ENCODE peak calls at places on chromosomes 1 and 21, in seven cellular contexts. One of them, this sample, is unnamed.

GRCh38 chr1:186839077-186839400 is 10.3 kb downstream of the PLA2G4A start:
- DNase-seq in breast epithelium: no peak
- DNase-seq in esophagus squamous epithelium: no peak
- DNase-seq in AG04450: no peak
- DNase-seq in CD8-positive, alpha-beta memory T cell: no peak
- DNase-seq in cardiac muscle cell: no peak
- DNase-seq in IMR-90: no peak
- DNase-seq in this sample: no peak

GRCh38 chr1:51569284-51570062 is 47.4 kb upstream of the OSBPL9 start:
- DNase-seq in cardiac muscle cell: no peak
- DNase-seq in esophagus squamous epithelium: no peak
- DNase-seq in IMR-90: peak; percentile 82
- DNase-seq in AG04450: peak; percentile 30
- DNase-seq in CD8-positive, alpha-beta memory T cell: peak; percentile 15
- DNase-seq in breast epithelium: peak; percentile 59
- DNase-seq in this sample: no peak

GRCh38 chr21:41631564-41632461 is 123.9 kb upstream of the TMPRSS2 start:
- DNase-seq in CD8-positive, alpha-beta memory T cell: no peak
- DNase-seq in breast epithelium: no peak
- DNase-seq in AG04450: no peak
- DNase-seq in esophagus squamous epithelium: no peak
- DNase-seq in cardiac muscle cell: no peak
- DNase-seq in IMR-90: no peak
- DNase-seq in this sample: no peak

GRCh38 chr21:29333355-29333746 is 34.6 kb downstream of the BACH1 start:
- DNase-seq in IMR-90: no peak
- DNase-seq in breast epithelium: no peak
- DNase-seq in cardiac muscle cell: no peak
- DNase-seq in esophagus squamous epithelium: no peak
- DNase-seq in AG04450: no peak
- DNase-seq in CD8-positive, alpha-beta memory T cell: no peak
- DNase-seq in this sample: no peak

GRCh38 chr1:243299069-243299468 is 43.2 kb downstream of the SDCCAG8 start:
- DNase-seq in cardiac muscle cell: no peak
- DNase-seq in IMR-90: no peak
- DNase-seq in CD8-positive, alpha-beta memory T cell: no peak
- DNase-seq in esophagus squamous epithelium: no peak
- DNase-seq in AG04450: no peak
- DNase-seq in breast epithelium: no peak
- DNase-seq in this sample: no peak

GRCh38 chr1:224041032-224041431 is 72.9 kb upstream of the FBXO28 start:
- DNase-seq in breast epithelium: no peak
- DNase-seq in esophagus squamous epithelium: no peak
- DNase-seq in IMR-90: no peak
- DNase-seq in cardiac muscle cell: no peak
- DNase-seq in AG04450: no peak
- DNase-seq in CD8-positive, alpha-beta memory T cell: no peak
- DNase-seq in this sample: no peak

GRCh38 chr1:145696630-145696960 is 10.6 kb downstream of the PDZK1 start:
- DNase-seq in CD8-positive, alpha-beta memory T cell: no peak
- DNase-seq in AG04450: no peak
- DNase-seq in breast epithelium: no peak
- DNase-seq in cardiac muscle cell: no peak
- DNase-seq in IMR-90: no peak
- DNase-seq in esophagus squamous epithelium: no peak
- DNase-seq in this sample: no peak

GRCh38 chr1:61980561-61980960 is 214.1 kb upstream of the L1TD1 start:
- DNase-seq in AG04450: no peak
- DNase-seq in CD8-positive, alpha-beta memory T cell: no peak
- DNase-seq in esophagus squamous epithelium: no peak
- DNase-seq in breast epithelium: no peak
- DNase-seq in cardiac muscle cell: no peak
- DNase-seq in IMR-90: no peak
- DNase-seq in this sample: no peak

GRCh38 chr1:40404670-40405462 is 31.3 kb downstream of the SMAP2 start:
- DNase-seq in breast epithelium: no peak
- DNase-seq in esophagus squamous epithelium: no peak
- DNase-seq in cardiac muscle cell: peak; percentile 56
- DNase-seq in CD8-positive, alpha-beta memory T cell: peak; percentile 68
- DNase-seq in AG04450: no peak
- DNase-seq in IMR-90: peak; percentile 79
- DNase-seq in this sample: no peak

GRCh38 chr21:39654951-39655350 is 42.2 kb downstream of the B3GALT5 start:
- DNase-seq in AG04450: no peak
- DNase-seq in cardiac muscle cell: no peak
- DNase-seq in CD8-positive, alpha-beta memory T cell: no peak
- DNase-seq in IMR-90: no peak
- DNase-seq in breast epithelium: no peak
- DNase-seq in esophagus squamous epithelium: no peak
- DNase-seq in this sample: no peak

GRCh38 chr1:198970919-198971318 is 332.1 kb downstream of the PTPRC start:
- DNase-seq in CD8-positive, alpha-beta memory T cell: no peak
- DNase-seq in breast epithelium: no peak
- DNase-seq in cardiac muscle cell: no peak
- DNase-seq in esophagus squamous epithelium: no peak
- DNase-seq in IMR-90: peak; percentile 44
- DNase-seq in AG04450: no peak
- DNase-seq in this sample: no peak

GRCh38 chr1:168319691-168320090 is 39.0 kb downstream of the TBX19 start:
- DNase-seq in CD8-positive, alpha-beta memory T cell: no peak
- DNase-seq in AG04450: no peak
- DNase-seq in IMR-90: no peak
- DNase-seq in breast epithelium: no peak
- DNase-seq in cardiac muscle cell: no peak
- DNase-seq in esophagus squamous epithelium: no peak
- DNase-seq in this sample: no peak

GRCh38 chr1:44489481-44489880 is 84.4 kb downstream of the RNF220 start:
- DNase-seq in esophagus squamous epithelium: no peak
- DNase-seq in breast epithelium: no peak
- DNase-seq in AG04450: no peak
- DNase-seq in IMR-90: peak; percentile 42
- DNase-seq in CD8-positive, alpha-beta memory T cell: no peak
- DNase-seq in cardiac muscle cell: no peak
- DNase-seq in this sample: no peak

GRCh38 chr21:24023402-24023801 is 1583.9 kb downstream of the MRPL39 start:
- DNase-seq in cardiac muscle cell: no peak
- DNase-seq in CD8-positive, alpha-beta memory T cell: no peak
- DNase-seq in AG04450: no peak
- DNase-seq in breast epithelium: no peak
- DNase-seq in esophagus squamous epithelium: no peak
- DNase-seq in IMR-90: peak; percentile 22
- DNase-seq in this sample: no peak

GRCh38 chr1:26336477-26337205 is 17.3 kb downstream of the CRYBG2 start:
- DNase-seq in CD8-positive, alpha-beta memory T cell: peak; percentile 75
- DNase-seq in cardiac muscle cell: peak; percentile 76
- DNase-seq in AG04450: no peak
- DNase-seq in IMR-90: no peak
- DNase-seq in breast epithelium: peak; percentile 88
- DNase-seq in esophagus squamous epithelium: no peak
- DNase-seq in this sample: peak; percentile 90

GRCh38 chr1:205523261-205523890 is 18.9 kb downstream of the CDK18 start:
- DNase-seq in CD8-positive, alpha-beta memory T cell: no peak
- DNase-seq in cardiac muscle cell: no peak
- DNase-seq in IMR-90: no peak
- DNase-seq in breast epithelium: no peak
- DNase-seq in AG04450: no peak
- DNase-seq in esophagus squamous epithelium: no peak
- DNase-seq in this sample: no peak

GRCh38 chr1:46289976-46290375 is 13.4 kb downstream of the LRRC41 start:
- DNase-seq in esophagus squamous epithelium: no peak
- DNase-seq in CD8-positive, alpha-beta memory T cell: no peak
- DNase-seq in AG04450: no peak
- DNase-seq in IMR-90: peak; percentile 31
- DNase-seq in cardiac muscle cell: no peak
- DNase-seq in breast epithelium: no peak
- DNase-seq in this sample: no peak

GRCh38 chr1:201116091-201116490 is 3.9 kb upstream of the CACNA1S start:
- DNase-seq in breast epithelium: no peak
- DNase-seq in AG04450: no peak
- DNase-seq in CD8-positive, alpha-beta memory T cell: no peak
- DNase-seq in esophagus squamous epithelium: no peak
- DNase-seq in IMR-90: no peak
- DNase-seq in cardiac muscle cell: no peak
- DNase-seq in this sample: no peak

GRCh38 chr1:149849947-149850360 is 49.4 kb upstream of the BOLA1 start:
- DNase-seq in CD8-positive, alpha-beta memory T cell: no peak
- DNase-seq in cardiac muscle cell: peak; percentile 1
- DNase-seq in IMR-90: no peak
- DNase-seq in esophagus squamous epithelium: no peak
- DNase-seq in AG04450: no peak
- DNase-seq in breast epithelium: no peak
- DNase-seq in this sample: no peak

GRCh38 chr1:162193815-162194214 is 124.3 kb downstream of the NOS1AP start:
- DNase-seq in AG04450: no peak
- DNase-seq in CD8-positive, alpha-beta memory T cell: no peak
- DNase-seq in IMR-90: no peak
- DNase-seq in cardiac muscle cell: no peak
- DNase-seq in esophagus squamous epithelium: no peak
- DNase-seq in breast epithelium: no peak
- DNase-seq in this sample: no peak

GRCh38 chr1:21261551-21262281 is 28.5 kb downstream of the ECE1 start:
- DNase-seq in AG04450: peak; percentile 77
- DNase-seq in cardiac muscle cell: peak; percentile 53
- DNase-seq in CD8-positive, alpha-beta memory T cell: no peak
- DNase-seq in esophagus squamous epithelium: no peak
- DNase-seq in breast epithelium: no peak
- DNase-seq in IMR-90: peak; percentile 96
- DNase-seq in this sample: no peak

GRCh38 chr21:42840411-42841155 is 38.8 kb downstream of the WDR4 start:
- DNase-seq in esophagus squamous epithelium: no peak
- DNase-seq in CD8-positive, alpha-beta memory T cell: no peak
- DNase-seq in AG04450: no peak
- DNase-seq in breast epithelium: peak; percentile 15
- DNase-seq in IMR-90: no peak
- DNase-seq in cardiac muscle cell: no peak
- DNase-seq in this sample: no peak

DNA sequence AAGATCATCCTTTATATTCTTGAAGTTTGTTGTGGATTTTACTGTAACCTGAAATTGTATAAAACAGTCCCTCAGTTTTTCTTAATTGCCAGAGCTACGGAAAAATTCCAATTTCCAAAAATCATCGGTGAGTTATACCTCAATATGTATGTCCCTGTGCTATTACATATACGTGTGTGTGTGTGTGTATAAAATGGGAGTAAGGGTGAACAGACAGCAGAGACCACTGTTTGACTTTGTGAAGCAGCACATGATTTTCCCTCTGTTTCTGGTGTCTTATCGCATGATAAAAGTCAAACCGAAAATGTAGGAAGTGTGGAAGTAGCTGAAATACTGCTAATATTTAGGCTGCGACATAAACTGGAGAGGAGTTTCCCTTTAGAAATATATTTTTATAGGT is 1.2 kb downstream of the OR2T1 start:
- DNase-seq in cardiac muscle cell: no peak
- DNase-seq in AG04450: no peak
- DNase-seq in IMR-90: peak; percentile 19
- DNase-seq in breast epithelium: no peak
- DNase-seq in CD8-positive, alpha-beta memory T cell: no peak
- DNase-seq in esophagus squamous epithelium: peak; percentile 83
- DNase-seq in this sample: no peak
- H3K9me3 ChIP-seq in cardiac muscle cell: peaks cover 3% of the 10 kb centered on the region
- H3K9me3 ChIP-seq in AG04450: peaks cover 15% of the 10 kb centered on the region
- H3K9me3 ChIP-seq in IMR-90: peaks cover 15% of the 10 kb centered on the region
- H3K9me3 ChIP-seq in breast epithelium: no peaks in the 10 kb centered on the region
- H3K9me3 ChIP-seq in CD8-positive, alpha-beta memory T cell: no peaks in the 10 kb centered on the region
- H3K9me3 ChIP-seq in esophagus squamous epithelium: no peaks in the 10 kb centered on the region
- H3K9me3 ChIP-seq in this sample: no peaks in the 10 kb centered on the region

GRCh38 chr1:227604446-227604845 is 41.1 kb downstream of the ZNF678 start:
- DNase-seq in cardiac muscle cell: no peak
- DNase-seq in AG04450: no peak
- DNase-seq in breast epithelium: no peak
- DNase-seq in esophagus squamous epithelium: no peak
- DNase-seq in CD8-positive, alpha-beta memory T cell: no peak
- DNase-seq in IMR-90: no peak
- DNase-seq in this sample: no peak
- H3K9me3 ChIP-seq in cardiac muscle cell: no peaks in the 10 kb centered on the region
- H3K9me3 ChIP-seq in AG04450: peaks cover 22% of the 10 kb centered on the region
- H3K9me3 ChIP-seq in breast epithelium: peaks cover 15% of the 10 kb centered on the region
- H3K9me3 ChIP-seq in esophagus squamous epithelium: peaks cover 56% of the 10 kb centered on the region
- H3K9me3 ChIP-seq in CD8-positive, alpha-beta memory T cell: no peaks in the 10 kb centered on the region
- H3K9me3 ChIP-seq in IMR-90: peaks cover 8% of the 10 kb centered on the region
- H3K9me3 ChIP-seq in this sample: no peaks in the 10 kb centered on the region

DNA sequence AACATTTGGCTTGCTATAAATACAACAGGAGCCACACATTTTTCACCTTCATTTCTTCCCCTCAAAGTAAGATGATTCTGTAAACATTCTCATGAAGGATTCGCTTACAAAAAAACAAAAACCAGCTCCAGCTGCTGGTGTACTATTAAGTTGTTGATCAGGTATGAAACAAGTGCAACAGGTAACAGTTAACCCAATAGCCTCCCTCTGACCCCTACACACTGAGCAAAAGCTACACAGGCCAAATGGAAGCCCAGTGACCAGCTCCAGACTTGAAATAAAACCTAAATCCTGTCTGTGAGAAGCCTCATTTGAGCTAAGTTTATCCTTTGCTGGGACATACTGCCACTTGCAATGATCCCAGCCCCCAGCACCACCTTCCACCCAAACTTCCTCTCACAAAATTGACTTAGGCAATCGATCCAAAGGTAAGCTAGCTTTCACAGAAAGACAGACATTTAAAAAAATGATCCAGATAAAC is 991 bp downstream of the TIAM1 start:
- DNase-seq in AG04450: no peak
- DNase-seq in breast epithelium: no peak
- DNase-seq in esophagus squamous epithelium: no peak
- DNase-seq in IMR-90: no peak
- DNase-seq in CD8-positive, alpha-beta memory T cell: no peak
- DNase-seq in cardiac muscle cell: no peak
- DNase-seq in this sample: no peak
- H3K9me3 ChIP-seq in AG04450: no peaks in the 10 kb centered on the region
- H3K9me3 ChIP-seq in breast epithelium: no peaks in the 10 kb centered on the region
- H3K9me3 ChIP-seq in esophagus squamous epithelium: no peaks in the 10 kb centered on the region
- H3K9me3 ChIP-seq in IMR-90: no peaks in the 10 kb centered on the region
- H3K9me3 ChIP-seq in CD8-positive, alpha-beta memory T cell: no peaks in the 10 kb centered on the region
- H3K9me3 ChIP-seq in cardiac muscle cell: no peaks in the 10 kb centered on the region
- H3K9me3 ChIP-seq in this sample: no peaks in the 10 kb centered on the region

GRCh38 chr21:16589499-16589898 is 859.7 kb downstream of the USP25 start:
- DNase-seq in breast epithelium: no peak
- DNase-seq in IMR-90: no peak
- DNase-seq in cardiac muscle cell: no peak
- DNase-seq in esophagus squamous epithelium: no peak
- DNase-seq in AG04450: no peak
- DNase-seq in CD8-positive, alpha-beta memory T cell: no peak
- DNase-seq in this sample: no peak

GRCh38 chr21:16590658-16591057 is 860.9 kb downstream of the USP25 start:
- DNase-seq in cardiac muscle cell: no peak
- DNase-seq in esophagus squamous epithelium: no peak
- DNase-seq in breast epithelium: no peak
- DNase-seq in CD8-positive, alpha-beta memory T cell: no peak
- DNase-seq in AG04450: no peak
- DNase-seq in IMR-90: no peak
- DNase-seq in this sample: no peak

GRCh38 chr21:16590186-16590585 is 860.4 kb downstream of the USP25 start:
- DNase-seq in CD8-positive, alpha-beta memory T cell: no peak
- DNase-seq in AG04450: no peak
- DNase-seq in esophagus squamous epithelium: no peak
- DNase-seq in IMR-90: no peak
- DNase-seq in breast epithelium: no peak
- DNase-seq in cardiac muscle cell: no peak
- DNase-seq in this sample: no peak

GRCh38 chr21:16594191-16594590 is 864.4 kb downstream of the USP25 start:
- DNase-seq in CD8-positive, alpha-beta memory T cell: no peak
- DNase-seq in esophagus squamous epithelium: no peak
- DNase-seq in cardiac muscle cell: no peak
- DNase-seq in AG04450: no peak
- DNase-seq in breast epithelium: no peak
- DNase-seq in IMR-90: peak; percentile 14
- DNase-seq in this sample: no peak

GRCh38 chr21:16592399-16592798 is 862.6 kb downstream of the USP25 start:
- DNase-seq in breast epithelium: no peak
- DNase-seq in AG04450: no peak
- DNase-seq in cardiac muscle cell: no peak
- DNase-seq in esophagus squamous epithelium: no peak
- DNase-seq in CD8-positive, alpha-beta memory T cell: no peak
- DNase-seq in IMR-90: no peak
- DNase-seq in this sample: no peak
- H3K9me3 ChIP-seq in breast epithelium: no peaks in the 10 kb centered on the region
- H3K9me3 ChIP-seq in AG04450: no peaks in the 10 kb centered on the region
- H3K9me3 ChIP-seq in cardiac muscle cell: no peaks in the 10 kb centered on the region
- H3K9me3 ChIP-seq in esophagus squamous epithelium: no peaks in the 10 kb centered on the region
- H3K9me3 ChIP-seq in CD8-positive, alpha-beta memory T cell: no peaks in the 10 kb centered on the region
- H3K9me3 ChIP-seq in IMR-90: no peaks in the 10 kb centered on the region
- H3K9me3 ChIP-seq in this sample: no peaks in the 10 kb centered on the region

This sample was measured in T-helper 17 cell.